ENCODE peak calls at places on chromosomes 12 and 14, in five cellular contexts. One of them, this sample, is unnamed.

GRCh38 chr14:59391388-59391787 is 73.8 kb downstream of the GPR135 start:
- DNase-seq in bronchial epithelial cell: no peak
- DNase-seq in GM06990: no peak
- DNase-seq in fibroblast of mammary gland: no peak
- DNase-seq in H1: no peak
- DNase-seq in this sample: no peak

GRCh38 chr12:20475542-20475941 is 107.2 kb downstream of the PDE3A start:
- DNase-seq in bronchial epithelial cell: no peak
- DNase-seq in GM06990: no peak
- DNase-seq in fibroblast of mammary gland: peak
- DNase-seq in H1: no peak
- DNase-seq in this sample: no peak

GRCh38 chr14:105490572-105491365 is at the start of gene TEDC1:
- DNase-seq in bronchial epithelial cell: peak
- DNase-seq in GM06990: peak
- DNase-seq in fibroblast of mammary gland: peak
- DNase-seq in H1: peak
- DNase-seq in this sample: peak

GRCh38 chr14:96782436-96782835 is 14.7 kb upstream of the VRK1 start:
- DNase-seq in bronchial epithelial cell: no peak
- DNase-seq in GM06990: no peak
- DNase-seq in fibroblast of mammary gland: no peak
- DNase-seq in H1: no peak
- DNase-seq in this sample: no peak

GRCh38 chr12:85283560-85283959 is 3.5 kb downstream of the ALX1 start:
- DNase-seq in bronchial epithelial cell: no peak
- DNase-seq in GM06990: no peak
- DNase-seq in fibroblast of mammary gland: no peak
- DNase-seq in H1: peak
- DNase-seq in this sample: no peak

GRCh38 chr14:74308695-74309094 is 6.0 kb upstream of the ABCD4 start:
- DNase-seq in bronchial epithelial cell: no peak
- DNase-seq in GM06990: no peak
- DNase-seq in fibroblast of mammary gland: no peak
- DNase-seq in H1: no peak
- DNase-seq in this sample: no peak

GRCh38 chr14:96037891-96038557 is 1.1 kb upstream of the C14orf132 start:
- DNase-seq in bronchial epithelial cell: peak
- DNase-seq in GM06990: no peak
- DNase-seq in fibroblast of mammary gland: peak
- DNase-seq in H1: no peak
- DNase-seq in this sample: peak

GRCh38 chr14:30991408-30991807 is 34.0 kb upstream of the AP4S1 start:
- DNase-seq in bronchial epithelial cell: no peak
- DNase-seq in GM06990: no peak
- DNase-seq in fibroblast of mammary gland: no peak
- DNase-seq in H1: no peak
- DNase-seq in this sample: no peak

GRCh38 chr12:78209851-78210493 is 379.3 kb downstream of the NAV3 start:
- DNase-seq in bronchial epithelial cell: no peak
- DNase-seq in GM06990: no peak
- DNase-seq in fibroblast of mammary gland: peak
- DNase-seq in H1: no peak
- DNase-seq in this sample: peak

GRCh38 chr12:4956054-4956453 is 46.3 kb downstream of the KCNA1 start:
- DNase-seq in bronchial epithelial cell: no peak
- DNase-seq in GM06990: no peak
- DNase-seq in fibroblast of mammary gland: peak
- DNase-seq in H1: no peak
- DNase-seq in this sample: peak

GRCh38 chr12:119949594-119949993 is 39.4 kb upstream of the BICDL1 start:
- DNase-seq in bronchial epithelial cell: no peak
- DNase-seq in GM06990: no peak
- DNase-seq in fibroblast of mammary gland: no peak
- DNase-seq in H1: no peak
- DNase-seq in this sample: no peak

GRCh38 chr14:100147691-100148464 is 11.6 kb downstream of the DEGS2 start:
- DNase-seq in bronchial epithelial cell: no peak
- DNase-seq in GM06990: no peak
- DNase-seq in fibroblast of mammary gland: no peak
- DNase-seq in H1: no peak
- DNase-seq in this sample: no peak

GRCh38 chr12:71397433-71397954 is 42.1 kb upstream of the LGR5 start:
- DNase-seq in bronchial epithelial cell: peak
- DNase-seq in GM06990: no peak
- DNase-seq in fibroblast of mammary gland: peak
- DNase-seq in H1: no peak
- DNase-seq in this sample: peak

GRCh38 chr12:12883369-12884001 is 7.9 kb upstream of the GPRC5A start:
- DNase-seq in bronchial epithelial cell: peak
- DNase-seq in GM06990: no peak
- DNase-seq in fibroblast of mammary gland: peak
- DNase-seq in H1: no peak
- DNase-seq in this sample: no peak

GRCh38 chr14:74739293-74740030 is 23.7 kb upstream of the YLPM1 start:
- DNase-seq in bronchial epithelial cell: peak
- DNase-seq in GM06990: no peak
- DNase-seq in fibroblast of mammary gland: peak
- DNase-seq in H1: no peak
- DNase-seq in this sample: no peak

GRCh38 chr12:77847060-77847541 is 16.4 kb downstream of the NAV3 start:
- DNase-seq in bronchial epithelial cell: peak
- DNase-seq in GM06990: peak
- DNase-seq in fibroblast of mammary gland: peak
- DNase-seq in H1: no peak
- DNase-seq in this sample: peak

GRCh38 chr12:32671930-32672785 is 6.9 kb upstream of the DNM1L start:
- DNase-seq in bronchial epithelial cell: peak
- DNase-seq in GM06990: no peak
- DNase-seq in fibroblast of mammary gland: peak
- DNase-seq in H1: no peak
- DNase-seq in this sample: peak

GRCh38 chr14:54116972-54117371 is 160.3 kb upstream of the BMP4 start:
- DNase-seq in bronchial epithelial cell: peak
- DNase-seq in GM06990: no peak
- DNase-seq in fibroblast of mammary gland: peak
- DNase-seq in H1: no peak
- DNase-seq in this sample: no peak

GRCh38 chr12:24852420-24852819 is 96.5 kb downstream of the BCAT1 start:
- DNase-seq in bronchial epithelial cell: no peak
- DNase-seq in GM06990: no peak
- DNase-seq in fibroblast of mammary gland: no peak
- DNase-seq in H1: no peak
- DNase-seq in this sample: no peak

GRCh38 chr14:95619785-95620417 is 66.3 kb upstream of the TCL1B start:
- DNase-seq in bronchial epithelial cell: no peak
- DNase-seq in GM06990: no peak
- DNase-seq in fibroblast of mammary gland: no peak
- DNase-seq in H1: no peak
- DNase-seq in this sample: no peak

GRCh38 chr14:33716921-33717320 is 234.0 kb downstream of the EGLN3 start:
- DNase-seq in bronchial epithelial cell: no peak
- DNase-seq in GM06990: no peak
- DNase-seq in fibroblast of mammary gland: no peak
- DNase-seq in H1: no peak
- DNase-seq in this sample: no peak

GRCh38 chr14:54768501-54768900 is 134.1 kb downstream of the GCH1 start:
- DNase-seq in bronchial epithelial cell: no peak
- DNase-seq in GM06990: no peak
- DNase-seq in fibroblast of mammary gland: peak
- DNase-seq in H1: no peak
- DNase-seq in this sample: no peak

GRCh38 chr14:50363734-50364113 is 33.0 kb downstream of the CDKL1 start:
- DNase-seq in bronchial epithelial cell: no peak
- DNase-seq in GM06990: peak
- DNase-seq in fibroblast of mammary gland: peak
- DNase-seq in H1: no peak
- DNase-seq in this sample: peak

GRCh38 chr14:21553266-21553665 is 26.6 kb downstream of the OR10G3 start:
- DNase-seq in bronchial epithelial cell: no peak
- DNase-seq in GM06990: no peak
- DNase-seq in fibroblast of mammary gland: no peak
- DNase-seq in H1: no peak
- DNase-seq in this sample: no peak

GRCh38 chr12:107134558-107134957 is 41.2 kb upstream of the CRY1 start:
- DNase-seq in bronchial epithelial cell: no peak
- DNase-seq in GM06990: no peak
- DNase-seq in fibroblast of mammary gland: peak
- DNase-seq in H1: peak
- DNase-seq in this sample: no peak

GRCh38 chr12:115223322-115223721 is 539.3 kb upstream of the TBX3 start:
- DNase-seq in bronchial epithelial cell: peak
- DNase-seq in GM06990: no peak
- DNase-seq in fibroblast of mammary gland: peak
- DNase-seq in H1: no peak
- DNase-seq in this sample: peak

GRCh38 chr12:59403259-59403932 is 192.4 kb upstream of the SLC16A7 start:
- DNase-seq in bronchial epithelial cell: peak
- DNase-seq in GM06990: no peak
- DNase-seq in fibroblast of mammary gland: peak
- DNase-seq in H1: no peak
- DNase-seq in this sample: peak

GRCh38 chr12:88960213-88960878 is 380.1 kb upstream of the KITLG start:
- DNase-seq in bronchial epithelial cell: peak
- DNase-seq in GM06990: no peak
- DNase-seq in fibroblast of mammary gland: peak
- DNase-seq in H1: no peak
- DNase-seq in this sample: peak

GRCh38 chr12:27355979-27356378 is 23.3 kb downstream of the BMAL2 start:
- DNase-seq in bronchial epithelial cell: no peak
- DNase-seq in GM06990: no peak
- DNase-seq in fibroblast of mammary gland: no peak
- DNase-seq in H1: no peak
- DNase-seq in this sample: no peak

GRCh38 chr12:42469355-42470006 is 120.1 kb downstream of the PRICKLE1 start:
- DNase-seq in bronchial epithelial cell: no peak
- DNase-seq in GM06990: peak
- DNase-seq in fibroblast of mammary gland: no peak
- DNase-seq in H1: no peak
- DNase-seq in this sample: no peak

GRCh38 chr12:98358144-98358543 is 157.2 kb upstream of the TMPO start:
- DNase-seq in bronchial epithelial cell: no peak
- DNase-seq in GM06990: no peak
- DNase-seq in fibroblast of mammary gland: no peak
- DNase-seq in H1: no peak
- DNase-seq in this sample: no peak

GRCh38 chr12:82996168-82996812 is 309.6 kb downstream of the TMTC2 start:
- DNase-seq in bronchial epithelial cell: peak
- DNase-seq in GM06990: no peak
- DNase-seq in fibroblast of mammary gland: no peak
- DNase-seq in H1: no peak
- DNase-seq in this sample: no peak

GRCh38 chr14:64114166-64114565 is 180.0 kb downstream of the ESR2 start:
- DNase-seq in bronchial epithelial cell: peak
- DNase-seq in GM06990: no peak
- DNase-seq in fibroblast of mammary gland: no peak
- DNase-seq in H1: no peak
- DNase-seq in this sample: no peak

GRCh38 chr12:110029290-110029689 is 19.0 kb downstream of the C12orf76 start:
- DNase-seq in bronchial epithelial cell: no peak
- DNase-seq in GM06990: no peak
- DNase-seq in fibroblast of mammary gland: no peak
- DNase-seq in H1: no peak
- DNase-seq in this sample: no peak

GRCh38 chr14:71855399-71856036 is 76.7 kb upstream of the RGS6 start:
- DNase-seq in bronchial epithelial cell: peak
- DNase-seq in GM06990: peak
- DNase-seq in fibroblast of mammary gland: peak
- DNase-seq in H1: peak
- DNase-seq in this sample: peak

GRCh38 chr14:50529288-50530179 is 2.8 kb downstream of the MAP4K5 start:
- DNase-seq in bronchial epithelial cell: no peak
- DNase-seq in GM06990: no peak
- DNase-seq in fibroblast of mammary gland: no peak
- DNase-seq in H1: no peak
- DNase-seq in this sample: no peak

GRCh38 chr14:73789996-73790581 is 61.5 kb upstream of the PTGR2 start:
- DNase-seq in bronchial epithelial cell: peak
- DNase-seq in GM06990: no peak
- DNase-seq in fibroblast of mammary gland: peak
- DNase-seq in H1: no peak
- DNase-seq in this sample: peak

GRCh38 chr12:22190-22529 is 44.4 kb upstream of the IQSEC3 start:
- DNase-seq in bronchial epithelial cell: no peak
- DNase-seq in GM06990: no peak
- DNase-seq in fibroblast of mammary gland: no peak
- DNase-seq in H1: peak
- DNase-seq in this sample: no peak
- TF ChIP-seq CTCF in bronchial epithelial cell: no peak
- TF ChIP-seq CTCF in GM06990: peak
- TF ChIP-seq CTCF in fibroblast of mammary gland: no peak
- TF ChIP-seq CTCF in H1: peak
- TF ChIP-seq CTCF in this sample: peak

GRCh38 chr14:20422886-20423285 is 9.6 kb upstream of the TEP1 start:
- DNase-seq in bronchial epithelial cell: no peak
- DNase-seq in GM06990: no peak
- DNase-seq in fibroblast of mammary gland: no peak
- DNase-seq in H1: no peak
- DNase-seq in this sample: no peak

GRCh38 chr14:20427231-20428009 is 8.5 kb downstream of the KLHL33 start:
- DNase-seq in bronchial epithelial cell: peak
- DNase-seq in GM06990: peak
- DNase-seq in fibroblast of mammary gland: peak
- DNase-seq in H1: no peak
- DNase-seq in this sample: peak

GRCh38 chr14:20428802-20429201 is 7.2 kb downstream of the KLHL33 start:
- DNase-seq in bronchial epithelial cell: no peak
- DNase-seq in GM06990: no peak
- DNase-seq in fibroblast of mammary gland: no peak
- DNase-seq in H1: no peak
- DNase-seq in this sample: no peak

GRCh38 chr14:20429801-20430669 is 5.9 kb downstream of the KLHL33 start:
- DNase-seq in bronchial epithelial cell: no peak
- DNase-seq in GM06990: no peak
- DNase-seq in fibroblast of mammary gland: no peak
- DNase-seq in H1: no peak
- DNase-seq in this sample: no peak

GRCh38 chr14:20428010-20428365 is 8.0 kb downstream of the KLHL33 start:
- DNase-seq in bronchial epithelial cell: no peak
- DNase-seq in GM06990: no peak
- DNase-seq in fibroblast of mammary gland: no peak
- DNase-seq in H1: no peak
- DNase-seq in this sample: no peak
- H3K4me3 ChIP-seq in bronchial epithelial cell: no peak
- H3K4me3 ChIP-seq in GM06990: no peak
- H3K4me3 ChIP-seq in fibroblast of mammary gland: no peak
- H3K4me3 ChIP-seq in H1: no peak
- H3K4me3 ChIP-seq in this sample: no peak

GRCh38 chr12:113610698-113611097 is 139.0 kb upstream of the LHX5 start:
- DNase-seq in bronchial epithelial cell: no peak
- DNase-seq in GM06990: no peak
- DNase-seq in fibroblast of mammary gland: no peak
- DNase-seq in H1: no peak
- DNase-seq in this sample: no peak
- TF ChIP-seq CTCF in bronchial epithelial cell: no peak
- TF ChIP-seq CTCF in GM06990: no peak
- TF ChIP-seq CTCF in fibroblast of mammary gland: no peak
- TF ChIP-seq CTCF in H1: no peak
- TF ChIP-seq CTCF in this sample: no peak

GRCh38 chr14:104086210-104086660 is 735 bp downstream of the ASPG start:
- DNase-seq in bronchial epithelial cell: no peak
- DNase-seq in GM06990: peak
- DNase-seq in fibroblast of mammary gland: no peak
- DNase-seq in H1: peak
- DNase-seq in this sample: no peak
- H3K4me3 ChIP-seq in bronchial epithelial cell: no peak
- H3K4me3 ChIP-seq in GM06990: no peak
- H3K4me3 ChIP-seq in fibroblast of mammary gland: no peak
- H3K4me3 ChIP-seq in H1: peak
- H3K4me3 ChIP-seq in this sample: no peak